ENCODE peak calls at places on chromosomes 12 and 14, in seven cellular contexts. S, T, P, N, K, L and A are unnamed samples. For H3K4me1, the result is how much of the 10 kb centered on the place peaks cover.

GRCh38 chr14:54192610-54193009 is 204.2 kb upstream of the CDKN3 start:
- DNase-seq in S (no peak), T (no peak), P (no peak), N (no peak), K (no peak), L (no peak), A (no peak)

GRCh38 chr14:94051115-94051514 is 25.0 kb downstream of the OTUB2 start:
- DNase-seq in S (peak), T (peak), P (peak), N (no peak), K (peak), L (peak), A (peak)

GRCh38 chr14:95901014-95901413 is 24.4 kb downstream of the TUNAR start:
- DNase-seq in S (no peak), T (no peak), P (no peak), N (no peak), K (no peak), L (no peak), A (no peak)

GRCh38 chr12:54935235-54935951 is 49.2 kb downstream of the TESPA1 start:
- DNase-seq in S (no peak), T (peak), P (no peak), N (peak), K (no peak), L (no peak), A (no peak)

GRCh38 chr14:57988445-57988844 is 122.6 kb upstream of the SLC35F4 start:
- DNase-seq in S (no peak), T (no peak), P (no peak), N (no peak), K (no peak), L (no peak), A (no peak)

GRCh38 chr14:52391866-52392600 is 77.9 kb downstream of the PTGER2 start:
- DNase-seq in S (no peak), T (peak), P (no peak), N (peak), K (no peak), L (no peak), A (no peak)

GRCh38 chr12:34097213-34097612 is 74.9 kb downstream of the ALG10 start:
- DNase-seq in S (no peak), T (no peak), P (no peak), N (no peak), K (no peak), L (no peak), A (no peak)

GRCh38 chr12:132445884-132446471 is 44.0 kb upstream of the FBRSL1 start:
- DNase-seq in S (peak), T (peak), P (peak), N (peak), K (no peak), L (no peak), A (peak)

GRCh38 chr12:67681145-67681778 is 32.7 kb downstream of the DYRK2 start:
- DNase-seq in S (no peak), T (peak), P (no peak), N (no peak), K (peak), L (no peak), A (no peak)

GRCh38 chr12:122996621-122997342 is 16.3 kb downstream of the ARL6IP4 start:
- DNase-seq in S (no peak), T (no peak), P (no peak), N (no peak), K (no peak), L (no peak), A (no peak)

GRCh38 chr12:69027411-69027811 is 94.4 kb upstream of the CPM start:
- DNase-seq in S (no peak), T (peak), P (no peak), N (no peak), K (no peak), L (no peak), A (no peak)

GRCh38 chr12:68067762-68068376 is 78.6 kb downstream of the IFNG-AS1 start:
- DNase-seq in S (no peak), T (no peak), P (no peak), N (peak), K (no peak), L (no peak), A (no peak)

GRCh38 chr12:51972849-51973273 is 21.4 kb downstream of the ACVR1B start:
- DNase-seq in S (peak), T (peak), P (no peak), N (no peak), K (peak), L (peak), A (no peak)

GRCh38 chr14:72404998-72405397 is 472.8 kb downstream of the RGS6 start:
- DNase-seq in S (no peak), T (no peak), P (no peak), N (no peak), K (no peak), L (no peak), A (no peak)

GRCh38 chr12:105084251-105085250 is at the start of gene ALDH1L2:
- DNase-seq in S (peak), T (peak), P (peak), N (peak), K (peak), L (peak), A (peak)

GRCh38 chr12:96091833-96092232 is 56.4 kb upstream of the LTA4H start:
- DNase-seq in S (no peak), T (no peak), P (no peak), N (peak), K (no peak), L (no peak), A (no peak)

GRCh38 chr14:74610866-74611671 is 968 bp downstream of the LTBP2 start:
- DNase-seq in S (no peak), T (peak), P (peak), N (no peak), K (no peak), L (no peak), A (no peak)

GRCh38 chr14:79708426-79708825 is 502.9 kb downstream of the DIO2 start:
- DNase-seq in S (no peak), T (no peak), P (no peak), N (no peak), K (no peak), L (no peak), A (no peak)

GRCh38 chr12:124527861-124528561 is 39.4 kb downstream of the NCOR2 start:
- DNase-seq in S (no peak), T (no peak), P (no peak), N (no peak), K (peak), L (no peak), A (no peak)

GRCh38 chr12:81128930-81129554 is 51.2 kb downstream of the ACSS3 start:
- DNase-seq in S (no peak), T (peak), P (no peak), N (peak), K (peak), L (no peak), A (peak)

GRCh38 chr14:75299064-75299463 is 20.4 kb downstream of the FOS start:
- DNase-seq in S (no peak), T (no peak), P (no peak), N (no peak), K (no peak), L (peak), A (no peak)

GRCh38 chr12:56040963-56041578 is 647 bp upstream of the RPS26 start:
- DNase-seq in S (no peak), T (no peak), P (peak), N (no peak), K (no peak), L (no peak), A (no peak)

GRCh38 chr12:64240781-64241180 is 18.7 kb upstream of the KICS2 start:
- DNase-seq in S (no peak), T (no peak), P (no peak), N (no peak), K (no peak), L (no peak), A (no peak)

GRCh38 chr12:64237382-64237781 is 15.3 kb upstream of the KICS2 start:
- DNase-seq in S (no peak), T (no peak), P (no peak), N (no peak), K (no peak), L (no peak), A (no peak)

GRCh38 chr12:64232201-64232600 is 10.1 kb upstream of the KICS2 start:
- DNase-seq in S (no peak), T (no peak), P (no peak), N (no peak), K (no peak), L (no peak), A (no peak)

GRCh38 chr12:64236549-64236948 is 14.5 kb upstream of the KICS2 start:
- DNase-seq in S (no peak), T (peak), P (no peak), N (peak), K (no peak), L (no peak), A (no peak)
- TF ChIP-seq CTCF in S (no peak), T (no peak), P (no peak), N (peak), K (no peak), L (no peak), A (no peak)

GRCh38 chr12:120197542-120197887 is 3.0 kb upstream of the GCN1 start:
- DNase-seq in S (no peak), T (no peak), P (no peak), N (no peak), K (no peak), L (no peak), A (no peak)
- H3K4me1 ChIP-seq in S (half or more), T (half or more), P (under half), N (half or more), K (under half), L (half or more), A (half or more)

GRCh38 chr12:19298837-19299605 is 140.3 kb upstream of the AEBP2 start:
- DNase-seq in S (no peak), T (no peak), P (no peak), N (no peak), K (no peak), L (no peak), A (no peak)
- TF ChIP-seq POLR2A in S (no peak), T (no peak), P (no peak), N (no peak), K (no peak), L (no peak), A (no peak)

GRCh38 chr12:102569803-102570202 is 89.4 kb upstream of the IGF1 start:
- DNase-seq in S (no peak), T (no peak), P (no peak), N (no peak), K (no peak), L (no peak), A (no peak)
- TF ChIP-seq CTCF in S (no peak), T (no peak), P (no peak), N (no peak), K (no peak), L (no peak), A (no peak)

DNA sequence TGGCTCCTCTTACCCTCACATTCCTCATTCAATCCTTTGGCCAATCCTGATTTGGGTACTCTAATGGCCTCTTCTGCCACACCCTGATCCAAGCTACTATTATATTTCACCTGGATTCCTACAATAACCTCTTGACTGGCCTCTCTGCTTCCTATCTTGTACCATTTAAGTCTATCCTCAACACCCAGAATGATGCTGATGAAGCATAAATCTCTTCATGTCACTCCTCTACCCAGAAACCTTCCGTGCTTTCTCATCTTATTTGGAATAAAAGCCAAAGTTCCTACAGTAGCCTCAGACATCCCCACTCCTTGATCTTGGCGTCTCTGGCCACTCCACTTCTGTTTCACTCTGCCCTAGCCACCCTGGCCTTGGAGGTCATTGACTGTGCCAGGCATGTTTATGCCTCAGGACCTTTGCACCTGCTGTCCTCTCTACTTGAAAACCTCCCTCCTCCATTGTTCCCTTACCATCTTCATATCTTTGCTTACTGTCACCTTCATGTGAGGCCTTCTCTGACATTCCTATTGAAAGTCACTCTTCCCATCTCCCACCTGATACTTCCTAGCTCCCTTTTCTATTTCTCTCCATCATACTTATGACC is 46.4 kb upstream of the NRXN3 start:
- DNase-seq in S (no peak), T (no peak), P (no peak), N (no peak), K (no peak), L (no peak), A (no peak)
- H3K4me1 ChIP-seq in S (under half), T (under half), P (under half), N (under half), K (under half), L (under half), A (under half)

GRCh38 chr12:101018540-101018939 is 191.5 kb downstream of the SLC5A8 start:
- DNase-seq in S (no peak), T (peak), P (no peak), N (peak), K (no peak), L (no peak), A (no peak)
- TF ChIP-seq POLR2A in S (no peak), T (no peak), P (no peak), N (no peak), K (no peak), L (no peak), A (no peak)

DNA sequence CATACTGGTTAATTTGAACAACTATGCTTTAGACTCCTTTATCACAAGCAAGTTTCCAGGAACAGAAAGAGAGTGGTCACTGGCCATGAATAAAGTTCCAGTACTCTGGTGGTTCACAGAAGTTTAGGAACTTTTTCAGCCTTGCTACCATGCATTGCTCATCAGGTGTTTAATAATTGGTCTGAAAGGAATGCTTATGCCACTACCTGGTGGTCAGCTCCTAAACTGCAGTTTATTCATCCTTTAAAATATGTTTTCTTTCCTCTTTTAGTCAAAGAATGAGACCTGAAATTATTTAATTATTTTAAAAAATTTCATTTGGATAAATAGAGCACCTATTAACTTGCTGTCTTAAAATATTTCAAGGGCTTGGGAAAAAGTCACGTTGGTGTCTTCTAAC is 260.1 kb upstream of the OR4E1 start:
- DNase-seq in S (no peak), T (peak), P (no peak), N (no peak), K (no peak), L (no peak), A (no peak)
- TF ChIP-seq CTCF in S (peak), T (peak), P (no peak), N (peak), K (no peak), L (peak), A (no peak)

DNA sequence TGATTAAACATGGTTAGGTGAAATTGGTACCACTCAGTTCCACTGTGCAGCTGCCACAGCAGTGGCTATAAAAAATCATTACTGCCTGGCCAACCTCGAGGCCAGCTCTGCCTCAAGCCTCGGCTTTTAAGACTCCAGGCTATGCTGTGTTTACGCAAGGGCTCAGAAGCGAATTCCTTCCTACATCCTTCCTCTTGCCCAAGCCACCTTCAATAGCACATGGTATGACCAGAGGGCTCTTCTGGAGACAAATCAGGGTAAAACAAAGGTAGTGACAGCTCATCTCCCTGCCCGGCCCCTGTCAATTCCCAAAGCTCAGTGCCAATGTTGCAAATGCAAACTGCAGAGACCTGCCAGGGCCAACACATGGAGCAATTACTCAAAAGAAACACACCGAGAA is 31.9 kb downstream of the NUAK1 start:
- DNase-seq in S (no peak), T (peak), P (no peak), N (no peak), K (no peak), L (no peak), A (no peak)
- H3K4me1 ChIP-seq in S (under half), T (under half), P (under half), N (under half), K (half or more), L (under half), A (under half)

DNA sequence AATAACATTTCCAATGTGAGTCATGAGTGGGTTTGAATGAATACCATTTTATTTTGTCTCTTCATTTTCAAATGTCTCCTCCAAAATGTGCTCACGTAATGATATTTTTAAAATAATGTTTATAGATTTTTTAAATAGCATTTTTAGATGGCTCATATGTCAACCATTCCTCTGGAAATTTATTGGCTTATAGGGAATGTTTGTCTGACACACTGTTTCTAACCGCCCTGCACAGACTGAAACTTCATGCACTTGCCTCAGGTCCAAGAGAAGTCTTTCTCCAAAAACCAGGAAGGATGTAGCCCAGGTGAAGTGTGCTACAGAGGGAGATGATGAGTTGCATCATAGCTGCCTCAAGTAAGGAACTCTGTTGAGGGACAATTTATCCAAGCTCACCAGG is 88.7 kb upstream of the PLEKHG7 start:
- DNase-seq in S (no peak), T (no peak), P (no peak), N (no peak), K (no peak), L (no peak), A (no peak)
- TF ChIP-seq POLR2A in S (no peak), T (no peak), P (no peak), N (no peak), K (no peak), L (no peak), A (no peak)

DNA sequence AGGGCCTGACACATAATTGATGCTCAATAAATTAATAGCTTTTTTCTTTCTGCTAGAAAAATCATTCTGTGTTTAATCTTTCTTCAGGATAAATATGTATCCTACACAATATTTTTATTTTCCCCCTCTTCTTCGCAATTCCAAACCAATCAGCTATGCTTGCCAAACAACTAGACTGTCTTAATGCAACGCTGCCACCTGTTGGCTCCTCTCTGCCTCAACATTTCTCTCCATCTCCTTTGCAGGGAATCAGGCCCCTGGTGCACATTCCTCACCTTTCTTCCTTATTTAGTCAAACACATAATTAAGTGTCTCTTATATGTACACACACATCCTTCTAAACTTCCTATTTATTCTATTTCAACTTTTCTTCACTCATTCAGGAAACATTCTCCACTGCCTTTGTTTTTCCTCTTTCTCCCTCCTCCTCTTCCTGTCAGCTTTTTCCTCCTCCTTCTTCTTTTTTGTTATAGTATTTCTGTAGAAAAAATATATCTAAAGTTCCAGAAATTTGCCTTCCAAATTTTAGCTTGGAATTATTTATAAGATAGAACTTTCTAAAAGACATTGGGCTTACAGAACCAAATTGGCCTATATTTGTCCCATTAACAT is 406.0 kb downstream of the PRKD1 start:
- DNase-seq in S (no peak), T (peak), P (no peak), N (no peak), K (no peak), L (no peak), A (no peak)
- TF ChIP-seq CTCF in S (no peak), T (peak), P (no peak), N (no peak), K (no peak), L (no peak), A (no peak)